ENCODE peak calls at places on chromosomes 3 and 15, in ten cellular contexts. M is CD4-positive, alpha-beta T cell; V is anterior cingulate cortex; S is A172; P is nucleus accumbens; D is lung microvascular endothelial cell; F is head of caudate nucleus; R is omental fat pad; U is M059J; T is Peyer's patch. J is an unnamed sample.

GRCh38 chr3:146065573-146066006 is 95.4 kb downstream of the PLOD2 start:
- DNase-seq in V (no peak), T (no peak), D (peak), S (peak), P (no peak), R (no peak), M (no peak), U (peak), F (no peak), J (no peak)

GRCh38 chr3:169272533-169272932 is 391.0 kb downstream of the MECOM start:
- DNase-seq in U (no peak), T (no peak), D (no peak), R (no peak), F (no peak), M (no peak), P (no peak), S (no peak), V (no peak), J (no peak)

GRCh38 chr3:129001817-129002572 is 891 bp downstream of the EFCC1 start:
- DNase-seq in M (no peak), S (no peak), F (no peak), R (no peak), T (no peak), D (peak), U (peak), P (no peak), V (no peak), J (no peak)

GRCh38 chr15:58462547-58462946 is 30.8 kb downstream of the LIPC start:
- DNase-seq in F (peak), R (no peak), D (no peak), V (no peak), P (no peak), S (no peak), M (no peak), U (no peak), T (no peak), J (no peak)

GRCh38 chr15:41832875-41833274 is 5.0 kb downstream of the JMJD7 start:
- DNase-seq in V (no peak), S (no peak), T (no peak), P (no peak), D (no peak), U (no peak), R (no peak), F (no peak), M (no peak), J (no peak)

GRCh38 chr3:151415289-151415688 is 30.7 kb upstream of the P2RY12 start:
- DNase-seq in S (no peak), M (no peak), T (no peak), R (no peak), D (no peak), P (no peak), F (no peak), V (no peak), U (no peak), J (no peak)

GRCh38 chr3:99865321-99865720 is 47.7 kb downstream of the CMSS1 start:
- DNase-seq in V (no peak), R (no peak), M (no peak), S (no peak), U (no peak), D (no peak), P (no peak), F (no peak), T (no peak), J (no peak)

GRCh38 chr3:72475258-72476138 is 372.7 kb downstream of the SHQ1 start:
- DNase-seq in T (no peak), M (no peak), V (no peak), S (no peak), P (no peak), R (no peak), D (no peak), U (no peak), F (no peak), J (no peak)

GRCh38 chr3:143831208-143831607 is 17.1 kb downstream of the SLC9A9 start:
- DNase-seq in R (no peak), U (peak), D (peak), V (no peak), M (no peak), F (no peak), T (no peak), P (no peak), S (peak), J (no peak)

GRCh38 chr3:55405436-55405835 is 81.7 kb downstream of the WNT5A start:
- DNase-seq in F (no peak), S (peak), R (no peak), P (no peak), U (peak), M (no peak), V (no peak), T (no peak), D (no peak), J (no peak)

GRCh38 chr15:98805434-98806274 is 157.3 kb downstream of the IGF1R start:
- DNase-seq in U (no peak), T (no peak), M (no peak), R (no peak), F (no peak), S (no peak), P (no peak), V (no peak), D (no peak), J (no peak)

GRCh38 chr3:190414297-190414696 is 26.3 kb downstream of the CLDN16 start:
- DNase-seq in T (no peak), U (no peak), F (no peak), D (no peak), M (no peak), S (no peak), R (no peak), V (no peak), P (no peak), J (no peak)

GRCh38 chr3:167350245-167350862 is 29.7 kb downstream of the ZBBX start:
- DNase-seq in U (peak), V (no peak), P (no peak), M (no peak), R (no peak), D (peak), F (no peak), T (no peak), S (peak), J (no peak)

GRCh38 chr3:43302116-43302880 is 16.0 kb downstream of the SNRK start:
- DNase-seq in U (no peak), F (no peak), V (no peak), P (no peak), T (no peak), R (no peak), M (no peak), D (no peak), S (no peak), J (no peak)

GRCh38 chr3:123789760-123790159 is 94.4 kb downstream of the MYLK start:
- DNase-seq in F (no peak), U (peak), D (no peak), R (no peak), P (no peak), V (no peak), M (no peak), S (peak), T (no peak), J (no peak)

GRCh38 chr15:38401716-38402115 is 52.2 kb upstream of the FAM98B start:
- DNase-seq in R (no peak), M (no peak), T (no peak), D (no peak), U (no peak), S (no peak), V (no peak), F (no peak), P (no peak), J (no peak)

GRCh38 chr15:98924311-98925049 is 83.1 kb downstream of the PGPEP1L start:
- DNase-seq in V (no peak), P (no peak), D (peak), T (no peak), F (no peak), S (no peak), M (no peak), R (no peak), U (no peak), J (no peak)

GRCh38 chr3:16033889-16034687 is 140.4 kb upstream of the GALNT15 start:
- DNase-seq in V (no peak), S (peak), T (no peak), M (no peak), F (no peak), D (no peak), R (no peak), U (peak), P (no peak), J (no peak)

GRCh38 chr3:197953881-197954280 is 3.9 kb downstream of the RPL35A start:
- DNase-seq in P (no peak), T (no peak), S (peak), U (peak), F (no peak), M (no peak), V (no peak), R (no peak), D (peak), J (no peak)

GRCh38 chr3:185929192-185930151 is 8.3 kb downstream of the TRA2B start:
- DNase-seq in V (no peak), S (no peak), P (no peak), D (no peak), R (no peak), U (peak), T (no peak), M (no peak), F (no peak), J (no peak)

GRCh38 chr15:90594297-90594696 is 64.6 kb downstream of the CRTC3 start:
- DNase-seq in T (peak), P (peak), F (peak), V (no peak), R (peak), S (peak), D (peak), M (peak), U (peak), J (peak)

GRCh38 chr3:36909666-36910065 is 35.2 kb downstream of the TRANK1 start:
- DNase-seq in T (no peak), M (no peak), P (no peak), S (no peak), U (no peak), R (no peak), D (no peak), V (no peak), F (no peak), J (no peak)

GRCh38 chr15:100818927-100819326 is 60.7 kb upstream of the ALDH1A3 start:
- DNase-seq in F (peak), S (peak), V (no peak), R (no peak), P (no peak), T (no peak), M (no peak), D (no peak), U (peak), J (no peak)

GRCh38 chr3:158347966-158348365 is 223.0 kb upstream of the MLF1 start:
- DNase-seq in P (no peak), R (no peak), V (no peak), T (no peak), D (peak), U (peak), M (no peak), F (no peak), S (no peak), J (no peak)

GRCh38 chr3:130242850-130243569 is 102.5 kb upstream of the COL6A5 start:
- DNase-seq in S (peak), R (no peak), M (no peak), P (no peak), D (peak), V (no peak), T (no peak), U (no peak), F (no peak), J (no peak)

GRCh38 chr15:62444104-62445027 is 279.3 kb upstream of the C2CD4B start:
- DNase-seq in D (no peak), P (no peak), M (no peak), V (no peak), R (no peak), S (peak), U (peak), T (no peak), F (no peak), J (no peak)

GRCh38 chr15:72206677-72207000 is 9.1 kb upstream of the GRAMD2A start:
- DNase-seq in V (no peak), D (no peak), S (peak), F (no peak), U (no peak), P (no peak), T (no peak), M (no peak), R (no peak), J (no peak)

GRCh38 chr3:42653560-42654330 is at the start of gene ZBTB47:
- DNase-seq in T (peak), U (peak), M (no peak), V (peak), R (no peak), P (peak), F (no peak), S (peak), D (peak), J (no peak)

GRCh38 chr15:40307421-40308165 is at the start of gene PLCB2:
- DNase-seq in R (no peak), S (no peak), P (peak), F (peak), U (peak), M (peak), T (peak), D (no peak), V (peak), J (peak)

GRCh38 chr3:185082149-185082548 is 70.7 kb downstream of the C3orf70 start:
- DNase-seq in M (no peak), R (no peak), U (no peak), P (no peak), F (no peak), S (no peak), T (no peak), D (no peak), V (no peak), J (no peak)

GRCh38 chr3:37730383-37730782 is 131.3 kb upstream of the CTDSPL start:
- DNase-seq in R (no peak), S (no peak), T (no peak), M (no peak), U (no peak), V (no peak), F (no peak), D (no peak), P (no peak), J (no peak)

GRCh38 chr3:38404286-38404685 is 49.4 kb upstream of the ACVR2B start:
- DNase-seq in S (peak), P (no peak), R (no peak), V (no peak), T (no peak), U (peak), F (no peak), M (no peak), D (no peak), J (no peak)

GRCh38 chr15:47586653-47587224 is 130.6 kb upstream of the SEMA6D start:
- DNase-seq in T (no peak), F (no peak), U (peak), D (no peak), R (no peak), P (no peak), V (no peak), M (no peak), S (no peak), J (no peak)

GRCh38 chr3:63724987-63725386 is 72.5 kb downstream of the SNTN start:
- DNase-seq in D (no peak), F (peak), U (peak), R (no peak), P (peak), S (peak), T (no peak), M (no peak), V (peak), J (no peak)

GRCh38 chr3:63753567-63753966 is 65.5 kb upstream of the C3orf49 start:
- DNase-seq in U (peak), P (no peak), M (no peak), T (no peak), V (no peak), D (peak), R (no peak), F (no peak), S (peak), J (no peak)

GRCh38 chr3:95899494-95899893 is 914.9 kb upstream of the EPHA6 start:
- DNase-seq in D (no peak), V (no peak), P (no peak), R (no peak), U (peak), T (no peak), F (no peak), S (no peak), M (no peak), J (no peak)

GRCh38 chr15:78929536-78930264 is 15.1 kb downstream of the CTSH start:
- DNase-seq in D (no peak), P (no peak), S (no peak), V (no peak), R (no peak), T (no peak), F (no peak), U (peak), M (no peak), J (no peak)

J was measured in naive B cell.